ENCODE peak calls at places on chromosome 11, in nine cellular contexts. V, I, Y, E, Q, R, X, G and B are unnamed samples.

GRCh38 chr11:63768232-63769043 is at the start of gene ZFTA:
- DNase-seq in V (no peak), I (peak; percentile 49), Y (peak; percentile 77), E (peak; percentile 63), Q (peak; percentile 68), R (peak; percentile 8), X (peak; percentile 38), G (peak; percentile 64), B (peak; percentile 84)

GRCh38 chr11:134036484-134037092 is 32.3 kb upstream of the JAM3 start:
- DNase-seq in V (no peak), I (no peak), Y (no peak), E (no peak), Q (peak; percentile 48), R (no peak), X (no peak), G (no peak), B (no peak)

GRCh38 chr11:121790435-121790834 is 325.6 kb downstream of the BLID start:
- DNase-seq in V (no peak), I (no peak), Y (no peak), E (no peak), Q (no peak), R (no peak), X (peak; percentile 9), G (no peak), B (no peak)

GRCh38 chr11:19071255-19071654 is 10.7 kb upstream of the MRGPRX2 start:
- DNase-seq in V (peak; percentile 70), I (peak; percentile 84), Y (peak; percentile 25), E (peak; percentile 72), Q (peak; percentile 33), R (peak; percentile 79), X (peak; percentile 87), G (peak; percentile 48), B (peak; percentile 78)

GRCh38 chr11:23490557-23491235 is 630.4 kb upstream of the CCDC179 start:
- DNase-seq in V (no peak), I (no peak), Y (no peak), E (no peak), Q (no peak), R (no peak), X (no peak), G (no peak), B (no peak)

GRCh38 chr11:119776031-119776636 is 47.1 kb upstream of the NECTIN1 start:
- DNase-seq in V (no peak), I (no peak), Y (no peak), E (no peak), Q (no peak), R (no peak), X (no peak), G (no peak), B (no peak)

GRCh38 chr11:2921742-2922493 is 7.3 kb downstream of the PHLDA2 start:
- DNase-seq in V (no peak), I (no peak), Y (no peak), E (no peak), Q (no peak), R (no peak), X (no peak), G (no peak), B (no peak)

GRCh38 chr11:117381481-117381880 is 53.8 kb downstream of the CEP164 start:
- DNase-seq in V (no peak), I (no peak), Y (no peak), E (no peak), Q (no peak), R (no peak), X (no peak), G (no peak), B (no peak)

GRCh38 chr11:124656759-124657627 is 16.5 kb downstream of the SIAE start:
- DNase-seq in V (peak; percentile 46), I (no peak), Y (no peak), E (peak; percentile 67), Q (no peak), R (no peak), X (no peak), G (no peak), B (no peak)

GRCh38 chr11:10329935-10330334 is 25.1 kb downstream of the ADM start:
- DNase-seq in V (no peak), I (no peak), Y (no peak), E (no peak), Q (no peak), R (no peak), X (peak; percentile 59), G (no peak), B (no peak)

GRCh38 chr11:35688023-35688422 is 25.4 kb downstream of the TRIM44 start:
- DNase-seq in V (no peak), I (no peak), Y (no peak), E (no peak), Q (no peak), R (no peak), X (no peak), G (no peak), B (no peak)

GRCh38 chr11:126359431-126360048 is 4.1 kb downstream of the ST3GAL4 start:
- DNase-seq in V (no peak), I (peak; percentile 83), Y (no peak), E (peak; percentile 79), Q (no peak), R (no peak), X (no peak), G (no peak), B (peak; percentile 38)

GRCh38 chr11:30821438-30821965 is 235.3 kb upstream of the MPPED2 start:
- DNase-seq in V (no peak), I (no peak), Y (no peak), E (no peak), Q (no peak), R (no peak), X (no peak), G (no peak), B (no peak)

GRCh38 chr11:17230867-17231851 is 23.4 kb upstream of the PIK3C2A start:
- DNase-seq in V (no peak), I (no peak), Y (no peak), E (no peak), Q (peak; percentile 24), R (peak; percentile 34), X (no peak), G (no peak), B (peak; percentile 78)

GRCh38 chr11:45609337-45609736 is 56.1 kb downstream of the CHST1 start:
- DNase-seq in V (no peak), I (no peak), Y (no peak), E (no peak), Q (no peak), R (no peak), X (no peak), G (no peak), B (no peak)

GRCh38 chr11:65593518-65594414 is 1.8 kb downstream of the KCNK7 start:
- DNase-seq in V (no peak), I (no peak), Y (peak; percentile 63), E (peak; percentile 82), Q (peak; percentile 48), R (no peak), X (no peak), G (no peak), B (peak; percentile 55)

GRCh38 chr11:68381716-68382115 is 69.3 kb downstream of the LRP5 start:
- DNase-seq in V (no peak), I (no peak), Y (no peak), E (no peak), Q (no peak), R (no peak), X (no peak), G (no peak), B (no peak)

GRCh38 chr11:47917643-47918369 is 62.6 kb upstream of the PTPRJ start:
- DNase-seq in V (peak; percentile 97), I (peak; percentile 76), Y (no peak), E (peak; percentile 57), Q (no peak), R (no peak), X (peak; percentile 9), G (no peak), B (peak; percentile 73)

GRCh38 chr11:118886681-118887111 is 3.0 kb downstream of the CXCR5 start:
- DNase-seq in V (no peak), I (no peak), Y (no peak), E (no peak), Q (no peak), R (no peak), X (no peak), G (no peak), B (no peak)

GRCh38 chr11:17392872-17393271 is 4.4 kb upstream of the KCNJ11 start:
- DNase-seq in V (no peak), I (no peak), Y (no peak), E (no peak), Q (no peak), R (no peak), X (no peak), G (no peak), B (no peak)

GRCh38 chr11:131195801-131196517 is 174.5 kb upstream of the NTM start:
- DNase-seq in V (no peak), I (peak; percentile 88), Y (no peak), E (peak; percentile 75), Q (no peak), R (no peak), X (peak; percentile 16), G (no peak), B (no peak)

GRCh38 chr11:86672007-86672621 is at the start of gene ME3:
- DNase-seq in V (peak; percentile 35), I (peak; percentile 76), Y (peak; percentile 11), E (peak; percentile 58), Q (peak; percentile 66), R (peak; percentile 71), X (peak; percentile 43), G (peak; percentile 45), B (peak; percentile 46)

GRCh38 chr11:2891901-2892214 is 6.3 kb upstream of the CDKN1C start:
- DNase-seq in V (no peak), I (no peak), Y (no peak), E (no peak), Q (no peak), R (no peak), X (no peak), G (no peak), B (no peak)

GRCh38 chr11:4105916-4106315 is 11.3 kb downstream of the RRM1 start:
- DNase-seq in V (no peak), I (no peak), Y (no peak), E (no peak), Q (no peak), R (no peak), X (no peak), G (no peak), B (no peak)

GRCh38 chr11:114272311-114272710 is 23.9 kb upstream of the NNMT start:
- DNase-seq in V (no peak), I (no peak), Y (no peak), E (no peak), Q (no peak), R (no peak), X (no peak), G (no peak), B (no peak)

GRCh38 chr11:75884321-75884720 is 69.3 kb downstream of the UVRAG start:
- DNase-seq in V (no peak), I (no peak), Y (no peak), E (no peak), Q (no peak), R (no peak), X (no peak), G (no peak), B (no peak)

GRCh38 chr11:69491071-69492031 is 9.9 kb downstream of the LINC01488 start:
- DNase-seq in V (no peak), I (no peak), Y (no peak), E (no peak), Q (no peak), R (no peak), X (no peak), G (no peak), B (no peak)

GRCh38 chr11:36253238-36253637 is 36.0 kb downstream of the COMMD9 start:
- DNase-seq in V (no peak), I (peak; percentile 49), Y (no peak), E (peak; percentile 52), Q (no peak), R (no peak), X (no peak), G (no peak), B (no peak)

GRCh38 chr11:115964091-115964490 is 459.9 kb upstream of the CADM1 start:
- DNase-seq in V (no peak), I (no peak), Y (no peak), E (no peak), Q (no peak), R (no peak), X (no peak), G (no peak), B (no peak)

GRCh38 chr11:64250875-64251721 is at the start of gene PLCB3:
- DNase-seq in V (no peak), I (peak; percentile 55), Y (peak; percentile 93), E (no peak), Q (peak; percentile 74), R (peak; percentile 46), X (no peak), G (peak; percentile 73), B (peak; percentile 68)

GRCh38 chr11:43802509-43802908 is 78.1 kb upstream of the ALKBH3 start:
- DNase-seq in V (no peak), I (no peak), Y (no peak), E (no peak), Q (no peak), R (peak; percentile 8), X (no peak), G (no peak), B (peak; percentile 36)